ENCODE peak calls at places on chromosomes 3 and 15, in six cellular contexts. N is neuronal stem cell, C is mesenchymal stem cell, S is trophoblast cell, G is IMR-90, R is H1. I is an unnamed sample.

GRCh38 chr3:179098388-179099077 is 26.9 kb upstream of the ZMAT3 start:
- DNase-seq in N (no peak), C (peak), S (peak), G (peak), R (no peak), I (no peak)

GRCh38 chr3:134318166-134318565 is 56.1 kb downstream of the AMOTL2 start:
- DNase-seq in N (no peak), C (no peak), S (no peak), G (no peak), R (no peak), I (no peak)

GRCh38 chr15:95615436-95615835 is 715.1 kb upstream of the NR2F2 start:
- DNase-seq in N (no peak), C (no peak), S (no peak), G (peak), R (no peak), I (no peak)

GRCh38 chr15:78405336-78405924 is 32.6 kb upstream of the IREB2 start:
- DNase-seq in N (no peak), C (no peak), S (no peak), G (no peak), R (no peak), I (peak)

GRCh38 chr3:109369510-109369909 is 32.2 kb upstream of the DPPA4 start:
- DNase-seq in N (no peak), C (peak), S (peak), G (no peak), R (peak), I (peak)

GRCh38 chr3:192608756-192609155 is 118.6 kb downstream of the FGF12 start:
- DNase-seq in N (no peak), C (no peak), S (no peak), G (no peak), R (no peak), I (no peak)

GRCh38 chr15:73873889-73874511 is 636 bp downstream of the TBC1D21 start:
- DNase-seq in N (peak), C (peak), S (peak), G (peak), R (no peak), I (peak)

GRCh38 chr3:61629442-61629841 is 68.1 kb downstream of the PTPRG start:
- DNase-seq in N (no peak), C (no peak), S (no peak), G (no peak), R (no peak), I (no peak)

GRCh38 chr3:9793161-9793781 is 389 bp downstream of the ARPC4 start:
- DNase-seq in N (no peak), C (peak), S (peak), G (peak), R (no peak), I (no peak)

GRCh38 chr3:130748520-130748919 is 1.9 kb upstream of the PIK3R4 start:
- DNase-seq in N (no peak), C (peak), S (no peak), G (no peak), R (no peak), I (no peak)

GRCh38 chr15:41866263-41866703 is 27.6 kb downstream of the SPTBN5 start:
- DNase-seq in N (peak), C (no peak), S (peak), G (no peak), R (no peak), I (no peak)

GRCh38 chr3:172142074-172143059 is 103.0 kb downstream of the FNDC3B start:
- DNase-seq in N (no peak), C (peak), S (peak), G (peak), R (no peak), I (no peak)

GRCh38 chr3:127747751-127748521 is 74.4 kb downstream of the MGLL start:
- DNase-seq in N (no peak), C (peak), S (no peak), G (peak), R (no peak), I (no peak)

GRCh38 chr3:37291275-37291700 is 116.9 kb upstream of the LRRFIP2 start:
- DNase-seq in N (no peak), C (peak), S (no peak), G (peak), R (no peak), I (no peak)

GRCh38 chr3:15478300-15478979 is 43.1 kb downstream of the COLQ start:
- DNase-seq in N (no peak), C (no peak), S (no peak), G (no peak), R (no peak), I (no peak)

GRCh38 chr3:62562017-62562416 is 188.7 kb upstream of the FEZF2 start:
- DNase-seq in N (no peak), C (peak), S (no peak), G (peak), R (no peak), I (no peak)

GRCh38 chr3:160554980-160555379 is 10.4 kb downstream of the KPNA4 start:
- DNase-seq in N (no peak), C (no peak), S (no peak), G (no peak), R (no peak), I (no peak)

GRCh38 chr3:191094057-191094456 is 105.0 kb upstream of the OSTN start:
- DNase-seq in N (no peak), C (peak), S (no peak), G (peak), R (no peak), I (no peak)

GRCh38 chr3:186940965-186941364 is 10.6 kb downstream of the ST6GAL1 start:
- DNase-seq in N (no peak), C (peak), S (no peak), G (peak), R (no peak), I (no peak)

GRCh38 chr3:140863481-140864084 is 78.1 kb upstream of the SLC25A36 start:
- DNase-seq in N (peak), C (peak), S (peak), G (peak), R (peak), I (peak)

GRCh38 chr3:138188013-138188352 is 882 bp downstream of the ARMC8 start:
- DNase-seq in N (no peak), C (peak), S (no peak), G (peak), R (no peak), I (no peak)

GRCh38 chr3:16426665-16427064 is 86.8 kb downstream of the RFTN1 start:
- DNase-seq in N (no peak), C (no peak), S (no peak), G (no peak), R (no peak), I (no peak)

GRCh38 chr3:21654662-21655061 is 96.3 kb downstream of the ZNF385D start:
- DNase-seq in N (no peak), C (no peak), S (no peak), G (peak), R (no peak), I (no peak)

GRCh38 chr3:102206506-102207145 is 228.2 kb upstream of the ZPLD1 start:
- DNase-seq in N (no peak), C (peak), S (no peak), G (peak), R (no peak), I (no peak)

GRCh38 chr3:131072845-131073244 is 46.2 kb downstream of the NEK11 start:
- DNase-seq in N (no peak), C (peak), S (peak), G (peak), R (no peak), I (no peak)

GRCh38 chr3:14997941-14998340 is 50.6 kb downstream of the NR2C2 start:
- DNase-seq in N (no peak), C (no peak), S (no peak), G (no peak), R (no peak), I (no peak)

GRCh38 chr3:87088984-87089841 is 98.3 kb upstream of the VGLL3 start:
- DNase-seq in N (no peak), C (no peak), S (no peak), G (peak), R (no peak), I (peak)
- H3K4me2 ChIP-seq in N (no peak), C (no peak), S (no peak), G (peak), R (peak), I (no peak)

DNA sequence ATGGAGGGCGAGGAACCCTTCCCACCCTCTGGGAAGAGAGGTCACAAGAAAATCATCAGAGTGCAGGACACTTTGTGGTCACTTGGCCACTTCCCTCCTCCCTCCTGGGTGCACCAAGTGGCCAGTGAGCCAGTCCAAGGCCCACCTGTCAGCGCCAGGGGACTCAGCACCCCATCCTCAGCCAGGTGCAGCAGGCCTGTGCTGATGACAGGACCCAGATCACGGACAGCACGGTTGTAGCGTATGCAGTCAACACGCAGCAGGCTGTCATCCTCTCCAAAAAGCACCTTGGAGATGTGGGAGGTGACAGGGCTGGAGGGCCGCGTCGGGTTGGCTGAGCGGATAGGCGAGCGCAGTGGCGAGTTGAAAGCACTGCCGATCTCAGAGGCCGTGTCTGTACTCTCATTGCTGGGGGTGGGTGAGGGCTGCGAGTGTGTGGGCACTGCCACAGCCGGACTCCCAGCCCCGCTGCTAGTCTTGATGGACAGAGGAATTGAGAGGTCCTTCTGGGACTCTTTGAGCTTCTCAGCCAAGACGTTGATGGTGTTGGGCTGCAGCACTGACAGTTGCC is 41.5 kb downstream of the SEMA3G start:
- DNase-seq in N (no peak), C (no peak), S (no peak), G (no peak), R (no peak), I (no peak)
- H4K91ac ChIP-seq in N (no peak), C (peak), S (no peak), G (no peak), R (no peak), I (no peak)

GRCh38 chr3:4978259-4978965 is 825 bp upstream of the BHLHE40 start:
- DNase-seq in N (no peak), C (peak), S (peak), G (peak), R (peak), I (peak)

GRCh38 chr3:4980229-4981159 is 1.3 kb downstream of the BHLHE40 start:
- DNase-seq in N (peak), C (peak), S (peak), G (peak), R (no peak), I (peak)

GRCh38 chr3:4979401-4980228 is at the start of gene BHLHE40:
- DNase-seq in N (no peak), C (no peak), S (no peak), G (no peak), R (no peak), I (no peak)

GRCh38 chr3:4977889-4978258 is 1.4 kb upstream of the BHLHE40 start:
- DNase-seq in N (no peak), C (no peak), S (no peak), G (no peak), R (no peak), I (no peak)

GRCh38 chr3:4978966-4979400 is 254 bp upstream of the BHLHE40 start:
- DNase-seq in N (no peak), C (peak), S (peak), G (peak), R (peak), I (peak)
- H4K8ac ChIP-seq in N (no peak), C (peak), S (peak), G (no peak), R (no peak), I (no peak)

DNA sequence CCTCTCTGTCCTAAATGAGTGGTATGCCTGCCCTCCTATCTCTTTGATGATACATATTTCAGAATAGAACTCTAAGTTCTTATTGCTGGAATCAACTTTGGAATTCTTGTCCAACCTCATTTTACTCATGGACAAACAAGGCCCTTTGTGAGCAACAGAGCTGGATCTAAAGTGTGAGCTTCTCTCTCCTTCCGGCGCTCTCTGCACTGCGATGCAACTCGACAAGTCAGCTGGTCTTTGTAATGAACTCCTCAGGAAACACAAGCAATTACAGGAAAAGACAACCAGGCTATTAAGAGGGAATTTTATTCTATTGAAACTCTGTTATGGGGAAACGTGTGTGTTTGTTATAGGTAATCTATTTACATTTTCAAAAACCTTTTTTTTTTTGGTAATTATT is 20.3 kb upstream of the NRROS start:
- DNase-seq in N (peak), C (peak), S (no peak), G (no peak), R (no peak), I (no peak)
- H3K4me2 ChIP-seq in N (no peak), C (no peak), S (no peak), G (no peak), R (no peak), I (no peak)

GRCh38 chr15:60373327-60373726 is 24.5 kb downstream of the ANXA2 start:
- DNase-seq in N (no peak), C (peak), S (no peak), G (no peak), R (no peak), I (no peak)

GRCh38 chr15:60372756-60373155 is 25.0 kb downstream of the ANXA2 start:
- DNase-seq in N (no peak), C (no peak), S (no peak), G (no peak), R (no peak), I (no peak)

GRCh38 chr15:60374209-60374608 is 23.6 kb downstream of the ANXA2 start:
- DNase-seq in N (no peak), C (no peak), S (no peak), G (no peak), R (no peak), I (no peak)

GRCh38 chr15:60374628-60375081 is 23.1 kb downstream of the ANXA2 start:
- DNase-seq in N (no peak), C (peak), S (peak), G (peak), R (no peak), I (peak)

DNA sequence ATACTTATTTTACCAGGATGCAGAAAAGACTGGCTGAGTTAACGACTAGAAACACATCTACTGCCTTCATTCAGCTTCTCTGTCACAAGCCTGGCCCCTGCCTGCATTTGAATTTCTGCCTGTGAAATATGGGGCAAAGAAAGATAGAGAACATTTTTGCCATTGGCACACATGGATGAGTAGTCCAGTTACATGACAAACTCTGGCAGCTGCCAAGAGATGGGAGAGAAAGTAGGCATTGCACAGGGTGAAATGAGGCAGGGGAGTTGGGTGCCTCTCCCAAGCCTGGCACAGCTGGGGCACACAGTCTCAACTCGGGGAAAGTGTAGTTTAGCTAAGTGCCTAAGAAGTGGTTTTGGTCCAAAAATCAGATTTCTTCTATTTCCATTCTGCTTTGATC is 24.0 kb downstream of the ANXA2 start:
- DNase-seq in N (no peak), C (no peak), S (no peak), G (no peak), R (no peak), I (no peak)
- H4K91ac ChIP-seq in N (no peak), C (no peak), S (peak), G (peak), R (no peak), I (no peak)

DNA sequence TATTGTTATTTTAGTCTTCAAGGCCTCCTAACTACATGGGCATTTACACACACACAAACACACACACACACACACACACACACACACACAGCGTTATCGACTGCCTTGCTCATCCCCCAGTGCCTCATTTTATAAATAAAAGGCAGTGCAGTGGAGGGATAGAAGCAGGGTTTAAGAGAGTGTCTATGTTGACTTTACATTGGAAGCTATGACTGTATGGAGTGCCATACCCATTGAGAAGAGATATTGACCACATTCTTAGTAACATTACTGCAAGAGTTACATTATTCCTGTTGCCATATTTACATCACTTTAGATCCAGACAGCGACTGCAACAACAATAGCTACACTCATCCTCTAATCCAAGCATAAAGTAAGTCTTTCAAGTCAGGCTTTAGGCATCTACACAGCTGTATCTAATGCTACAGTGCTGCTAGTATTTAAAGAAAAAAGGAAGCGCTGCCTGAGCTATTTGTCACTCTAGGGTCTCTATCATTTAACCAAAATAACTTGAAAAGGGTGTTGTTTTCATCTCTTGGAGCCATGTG is 210.7 kb upstream of the SEMA6D start:
- DNase-seq in N (no peak), C (no peak), S (no peak), G (no peak), R (no peak), I (no peak)
- H4K8ac ChIP-seq in N (no peak), C (no peak), S (no peak), G (no peak), R (no peak), I (no peak)

DNA sequence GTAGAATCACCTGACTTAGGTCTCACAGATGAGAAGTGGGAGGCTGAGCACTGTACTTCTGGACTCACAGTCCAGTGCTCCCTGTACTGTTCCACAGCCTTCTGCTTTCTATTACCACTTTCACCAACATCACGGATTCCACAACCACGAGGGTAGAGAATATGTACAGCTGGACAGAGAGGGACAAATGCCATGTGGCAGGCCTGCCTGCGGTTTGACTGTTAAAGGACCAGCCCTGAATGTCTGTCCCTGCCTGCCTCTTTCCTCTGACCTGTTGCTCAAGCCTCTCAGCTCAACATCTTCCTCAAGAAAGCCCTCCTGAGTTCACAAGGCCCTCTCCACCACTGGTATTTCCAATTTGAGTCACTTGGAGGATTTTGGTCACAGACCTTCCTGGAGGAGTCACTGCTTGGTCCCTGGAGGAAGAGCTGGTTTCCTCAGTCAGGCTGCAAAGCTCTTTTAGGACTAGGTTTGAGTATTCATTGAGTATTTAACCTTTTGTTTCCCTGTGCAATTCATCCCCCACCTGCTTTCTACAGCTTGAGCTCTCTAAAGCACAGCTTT is 49.1 kb downstream of the RAB11A start:
- DNase-seq in N (no peak), C (no peak), S (no peak), G (no peak), R (no peak), I (no peak)
- H3K4me2 ChIP-seq in N (no peak), C (no peak), S (no peak), G (no peak), R (no peak), I (no peak)